ENCODE peak calls at places on chromosomes 1 and 21, in ten cellular contexts. O is neuronal stem cell, S is T-helper 2 cell, T is body of pancreas, W is LoVo, D is sciatic nerve, J is midbrain, L is transverse colon, V is MCF 10A, G is heart right ventricle. U is an unnamed sample.

GRCh38 chr1:84253891-84254290 is 47.6 kb upstream of the SAMD13 start:
- DNase-seq in O (no peak), S (no peak), T (peak; percentile 26), W (peak; percentile 92), D (no peak), J (peak; percentile 93), L (peak; percentile 63), V (peak; percentile 93), G (peak; percentile 36), U (no peak)

GRCh38 chr1:165637427-165637826 is 6.4 kb downstream of the MGST3 start:
- DNase-seq in O (no peak), S (no peak), T (no peak), W (no peak), D (no peak), J (peak; percentile 44), L (peak; percentile 22), V (peak; percentile 80), G (no peak), U (no peak)

GRCh38 chr1:47436304-47436978 is 1.4 kb upstream of the FOXD2 start:
- DNase-seq in O (peak; percentile 71), S (peak; percentile 81), T (peak; percentile 72), W (peak; percentile 82), D (peak; percentile 90), J (peak; percentile 42), L (peak; percentile 90), V (peak; percentile 78), G (peak; percentile 78), U (peak; percentile 94)

GRCh38 chr1:205354259-205354904 is 2.3 kb downstream of the KLHDC8A start:
- DNase-seq in O (no peak), S (peak; percentile 64), T (peak; percentile 71), W (peak; percentile 58), D (peak; percentile 72), J (peak; percentile 77), L (peak; percentile 62), V (peak; percentile 92), G (no peak), U (no peak)

GRCh38 chr1:63758805-63759204 is 15.0 kb upstream of the ROR1 start:
- DNase-seq in O (no peak), S (no peak), T (no peak), W (no peak), D (no peak), J (no peak), L (peak; percentile 67), V (no peak), G (no peak), U (no peak)

GRCh38 chr1:216830402-216830801 is 107.2 kb upstream of the ESRRG start:
- DNase-seq in O (no peak), S (no peak), T (no peak), W (no peak), D (no peak), J (no peak), L (no peak), V (no peak), G (no peak), U (no peak)

GRCh38 chr1:7561331-7561921 is 209.7 kb upstream of the VAMP3 start:
- DNase-seq in O (no peak), S (peak; percentile 22), T (no peak), W (no peak), D (no peak), J (no peak), L (no peak), V (no peak), G (no peak), U (peak; percentile 44)

GRCh38 chr1:78577257-78578100 is 42.8 kb upstream of the IFI44L start:
- DNase-seq in O (no peak), S (no peak), T (no peak), W (no peak), D (no peak), J (no peak), L (no peak), V (no peak), G (no peak), U (no peak)

GRCh38 chr21:44433791-44434567 is 21.3 kb upstream of the LRRC3 start:
- DNase-seq in O (no peak), S (no peak), T (peak; percentile 7), W (no peak), D (peak; percentile 50), J (no peak), L (no peak), V (no peak), G (no peak), U (peak; percentile 49)

GRCh38 chr1:74799119-74799518 is 66.2 kb downstream of the TYW3 start:
- DNase-seq in O (no peak), S (no peak), T (no peak), W (no peak), D (no peak), J (no peak), L (no peak), V (no peak), G (no peak), U (no peak)

U was measured in posterior vena cava.